ENCODE peak calls at places on chromosomes 3 and 15, in five cellular contexts. E, V, T, H and A are unnamed samples.

GRCh38 chr3:125585595-125586223 is 9.6 kb downstream of the OSBPL11 start:
- DNase-seq in V (peak; percentile 63), E (peak; percentile 61), T (no peak), H (peak; percentile 55), A (peak; percentile 69)

GRCh38 chr3:119257654-119258410 is 17.2 kb upstream of the B4GALT4 start:
- DNase-seq in V (no peak), H (no peak), T (no peak), E (no peak), A (peak; percentile 30)

GRCh38 chr3:134829716-134830115 is 34.7 kb downstream of the EPHB1 start:
- DNase-seq in T (no peak), E (no peak), H (no peak), V (no peak), A (no peak)

GRCh38 chr3:59567656-59568055 is 517.8 kb upstream of the CFAP20DC start:
- DNase-seq in T (no peak), H (no peak), E (no peak), V (no peak), A (no peak)

GRCh38 chr3:123298903-123299302 is 97.2 kb downstream of the SEC22A start:
- DNase-seq in H (peak; percentile 31), E (no peak), T (no peak), V (no peak), A (no peak)

GRCh38 chr3:76631251-76631650 is 408.6 kb upstream of the ROBO2 start:
- DNase-seq in T (no peak), H (no peak), E (no peak), V (no peak), A (no peak)

GRCh38 chr15:83312046-83312445 is 27.6 kb upstream of the BNC1 start:
- DNase-seq in E (no peak), H (no peak), T (no peak), V (no peak), A (no peak)

GRCh38 chr15:42404461-42405235 is 45.3 kb downstream of the CAPN3 start:
- DNase-seq in V (no peak), T (no peak), E (no peak), H (no peak), A (no peak)

GRCh38 chr3:88075497-88075896 is 16.4 kb downstream of the ZNF654 start:
- DNase-seq in V (no peak), T (no peak), E (no peak), H (no peak), A (no peak)

GRCh38 chr3:122497425-122497824 is 17.3 kb downstream of the KPNA1 start:
- DNase-seq in H (no peak), E (peak; percentile 65), V (no peak), T (no peak), A (no peak)

GRCh38 chr3:188680189-188680588 is 491.6 kb upstream of the TPRG1 start:
- DNase-seq in V (no peak), T (no peak), E (no peak), H (no peak), A (no peak)

GRCh38 chr3:123111640-123112039 is 44.8 kb downstream of the PDIA5 start:
- DNase-seq in T (no peak), E (no peak), V (no peak), H (no peak), A (no peak)

GRCh38 chr3:45644467-45645201 is 44.6 kb upstream of the SACM1L start:
- DNase-seq in T (no peak), V (peak; percentile 18), E (peak; percentile 60), H (peak; percentile 77), A (no peak)